ENCODE peak calls at places on chromosomes 13 and 19, in five cellular contexts. R is posterior cingulate gyrus; U is ELR; F is activated CD4-positive, CD25-positive, alpha-beta regulatory T cell; I is CD4-positive, alpha-beta T cell. C is an unnamed sample.
A peak's percentile ranks its signal among the peaks of the same experiment; 100 is the strongest.

GRCh38 chr19:17148130-17148529 is 67.0 kb upstream of the USE1 start:
- DNase-seq in R (no peak), F (no peak), U (no peak), I (no peak), C (no peak)

GRCh38 chr13:76812971-76813691 is 73.1 kb downstream of the KCTD12 start:
- DNase-seq in R (no peak), U (no peak), I (no peak), F (no peak), C (no peak)

GRCh38 chr19:38190793-38191192 is 33.2 kb downstream of the DPF1 start:
- DNase-seq in F (no peak), I (no peak), R (no peak), U (no peak), C (no peak)

GRCh38 chr13:110811008-110811720 is 97.7 kb downstream of the ING1 start:
- DNase-seq in U (no peak), I (no peak), F (no peak), R (no peak), C (no peak)

GRCh38 chr13:113849981-113850721 is 13.7 kb downstream of the GAS6 start:
- DNase-seq in F (no peak), U (no peak), I (no peak), R (no peak), C (no peak)

GRCh38 chr13:38872693-38873092 is 117.9 kb downstream of the STOML3 start:
- DNase-seq in I (no peak), U (peak; percentile 50), R (peak; percentile 75), F (peak; percentile 2), C (peak; percentile 18)

GRCh38 chr19:17757125-17757524 is 5.8 kb downstream of the FCHO1 start:
- DNase-seq in F (no peak), I (no peak), U (peak; percentile 62), R (peak; percentile 98), C (no peak)

GRCh38 chr13:99656843-99657506 is 155.7 kb downstream of the TM9SF2 start:
- DNase-seq in I (no peak), U (no peak), F (no peak), R (no peak), C (no peak)

GRCh38 chr13:27281420-27281819 is 10.8 kb downstream of the RASL11A start:
- DNase-seq in I (no peak), F (no peak), R (no peak), U (peak; percentile 29), C (no peak)

GRCh38 chr19:1189419-1189818 is 15.4 kb upstream of the SBNO2 start:
- DNase-seq in R (no peak), F (no peak), I (peak; percentile 57), U (peak; percentile 61), C (no peak)

GRCh38 chr13:106104281-106104901 is 431.1 kb downstream of the EFNB2 start:
- DNase-seq in I (no peak), U (peak; percentile 93), F (no peak), R (no peak), C (no peak)

GRCh38 chr13:41942462-41943094 is 18.3 kb downstream of the VWA8 start:
- DNase-seq in I (no peak), R (no peak), F (no peak), U (peak; percentile 51), C (peak; percentile 23)

GRCh38 chr19:49014123-49014869 is 2.6 kb downstream of the LHB start:
- DNase-seq in F (no peak), U (peak; percentile 74), I (no peak), R (no peak), C (no peak)

GRCh38 chr19:2949939-2950285 is 5.1 kb upstream of the ZNF77 start:
- DNase-seq in F (no peak), U (peak; percentile 43), R (no peak), I (no peak), C (peak; percentile 53)

GRCh38 chr13:32955881-32956594 is 60.2 kb upstream of the KL start:
- DNase-seq in U (no peak), I (no peak), F (no peak), R (no peak), C (no peak)

GRCh38 chr19:19849056-19849455 is 16.6 kb upstream of the ZNF253 start:
- DNase-seq in U (no peak), F (no peak), I (no peak), R (no peak), C (no peak)

GRCh38 chr19:9834726-9835506 is at the start of gene PIN1:
- DNase-seq in I (peak; percentile 99), R (peak; percentile 99), U (peak; percentile 99), F (peak; percentile 96), C (peak; percentile 98)

GRCh38 chr13:77386880-77387606 is 60.1 kb upstream of the MYCBP2 start:
- DNase-seq in F (no peak), U (peak; percentile 59), R (no peak), I (no peak), C (no peak)

GRCh38 chr19:49114630-49115363 is 627 bp downstream of the LIN7B start:
- DNase-seq in I (peak; percentile 49), U (peak; percentile 49), F (peak; percentile 20), R (peak; percentile 96), C (peak; percentile 76)

GRCh38 chr19:2362039-2362969 is 2.2 kb downstream of the TMPRSS9 start:
- DNase-seq in U (no peak), R (no peak), I (no peak), F (no peak), C (no peak)

C was measured in SK-N-DZ.